ENCODE peak calls at places on chromosomes 6 and 20, in five cellular contexts. H is esophagus squamous epithelium, D is ovary, V is transverse colon, U is right lobe of liver. N is an unnamed sample.

GRCh38 chr6:168864541-168865495 is 388.8 kb downstream of the THBS2 start:
- DNase-seq in H (no peak), D (no peak), V (no peak), U (no peak), N (no peak)

GRCh38 chr6:136613477-136613876 is 63.3 kb upstream of the MAP7 start:
- DNase-seq in H (no peak), D (no peak), V (no peak), U (no peak), N (no peak)

GRCh38 chr20:54184920-54185626 is 11.3 kb upstream of the CYP24A1 start:
- DNase-seq in H (no peak), D (no peak), V (no peak), U (no peak), N (no peak)

GRCh38 chr6:41965429-41966213 is 24.0 kb upstream of the CCND3 start:
- DNase-seq in H (no peak), D (no peak), V (no peak), U (no peak), N (no peak)

GRCh38 chr6:119077643-119078448 is 618 bp downstream of the FAM184A start:
- DNase-seq in H (no peak), D (peak; percentile 55), V (peak; percentile 38), U (peak; percentile 50), N (peak; percentile 27)

GRCh38 chr20:56689318-56689717 is 60.2 kb downstream of the TFAP2C start:
- DNase-seq in H (no peak), D (no peak), V (no peak), U (no peak), N (no peak)

GRCh38 chr6:144052488-144052887 is 42.9 kb downstream of the SF3B5 start:
- DNase-seq in H (no peak), D (no peak), V (no peak), U (no peak), N (no peak)

GRCh38 chr6:153167026-153167891 is 36.2 kb upstream of the RGS17 start:
- DNase-seq in H (no peak), D (no peak), V (no peak), U (no peak), N (no peak)

GRCh38 chr6:44078795-44079671 is 48.2 kb downstream of the MRPL14 start:
- DNase-seq in H (no peak), D (peak; percentile 71), V (peak; percentile 82), U (peak; percentile 65), N (peak; percentile 77)

GRCh38 chr6:7004581-7005297 is 103.0 kb upstream of the RREB1 start:
- DNase-seq in H (no peak), D (no peak), V (no peak), U (no peak), N (no peak)

GRCh38 chr20:10823585-10823984 is 149.8 kb upstream of the JAG1 start:
- DNase-seq in H (no peak), D (no peak), V (no peak), U (no peak), N (no peak)

GRCh38 chr20:23451956-23452487 is 654 bp downstream of the CST11 start:
- DNase-seq in H (no peak), D (no peak), V (no peak), U (no peak), N (no peak)

GRCh38 chr6:136721467-136721866 is 70.8 kb downstream of the MAP3K5 start:
- DNase-seq in H (no peak), D (no peak), V (no peak), U (no peak), N (no peak)

GRCh38 chr6:138403324-138403800 is 661 bp upstream of the HEBP2 start:
- DNase-seq in H (no peak), D (peak; percentile 62), V (peak; percentile 56), U (peak; percentile 72), N (peak; percentile 55)

GRCh38 chr6:27601668-27602254 is 128.9 kb upstream of the ZNF184 start:
- DNase-seq in H (no peak), D (no peak), V (no peak), U (no peak), N (no peak)

GRCh38 chr6:143328885-143329284 is 121.6 kb downstream of the ADAT2 start:
- DNase-seq in H (no peak), D (no peak), V (no peak), U (no peak), N (no peak)

GRCh38 chr6:112149719-112150263 is 62.4 kb downstream of the FAM229B start:
- DNase-seq in H (no peak), D (no peak), V (no peak), U (no peak), N (no peak)

GRCh38 chr20:41509801-41510200 is 108.4 kb downstream of the CHD6 start:
- DNase-seq in H (no peak), D (no peak), V (peak; percentile 46), U (peak; percentile 61), N (no peak)

GRCh38 chr6:142605922-142606321 is 304.1 kb downstream of the ADGRG6 start:
- DNase-seq in H (no peak), D (no peak), V (no peak), U (no peak), N (no peak)

GRCh38 chr6:28643017-28643740 is 117.5 kb downstream of the GPX5 start:
- DNase-seq in H (no peak), D (no peak), V (no peak), U (no peak), N (peak; percentile 75)

GRCh38 chr6:40722081-40722480 is 134.9 kb upstream of the LRFN2 start:
- DNase-seq in H (no peak), D (no peak), V (no peak), U (no peak), N (no peak)

GRCh38 chr6:163438298-163438939 is 23.9 kb downstream of the QKI start:
- DNase-seq in H (no peak), D (no peak), V (no peak), U (no peak), N (no peak)

GRCh38 chr6:75308250-75308988 is 23.8 kb upstream of the TMEM30A start:
- DNase-seq in H (no peak), D (no peak), V (no peak), U (no peak), N (no peak)

GRCh38 chr20:63701051-63701328 is 4.5 kb downstream of the TNFRSF6B start:
- DNase-seq in H (no peak), D (no peak), V (no peak), U (no peak), N (no peak)

GRCh38 chr6:101597711-101598110 is 204.2 kb downstream of the GRIK2 start:
- DNase-seq in H (no peak), D (no peak), V (no peak), U (no peak), N (no peak)

GRCh38 chr6:38776515-38776914 is 61.4 kb downstream of the DNAH8 start:
- DNase-seq in H (no peak), D (no peak), V (no peak), U (no peak), N (no peak)

GRCh38 chr20:35432430-35432735 is 5.6 kb downstream of the GDF5 start:
- DNase-seq in H (no peak), D (no peak), V (no peak), U (no peak), N (no peak)

GRCh38 chr20:35436175-35436568 is 1.9 kb downstream of the GDF5 start:
- DNase-seq in H (no peak), D (no peak), V (no peak), U (no peak), N (no peak)

GRCh38 chr20:35434085-35435005 is 3.7 kb downstream of the GDF5 start:
- DNase-seq in H (no peak), D (peak; percentile 75), V (no peak), U (no peak), N (no peak)

GRCh38 chr20:35431621-35432429 is 6.2 kb downstream of the GDF5 start:
- DNase-seq in H (no peak), D (no peak), V (no peak), U (no peak), N (no peak)

GRCh38 chr20:35433337-35433736 is 4.7 kb downstream of the GDF5 start:
- DNase-seq in H (no peak), D (no peak), V (no peak), U (no peak), N (no peak)
- TF ChIP-seq CTCF in H (no peak), D (no peak), V (no peak), U (no peak), N (no peak)

DNA sequence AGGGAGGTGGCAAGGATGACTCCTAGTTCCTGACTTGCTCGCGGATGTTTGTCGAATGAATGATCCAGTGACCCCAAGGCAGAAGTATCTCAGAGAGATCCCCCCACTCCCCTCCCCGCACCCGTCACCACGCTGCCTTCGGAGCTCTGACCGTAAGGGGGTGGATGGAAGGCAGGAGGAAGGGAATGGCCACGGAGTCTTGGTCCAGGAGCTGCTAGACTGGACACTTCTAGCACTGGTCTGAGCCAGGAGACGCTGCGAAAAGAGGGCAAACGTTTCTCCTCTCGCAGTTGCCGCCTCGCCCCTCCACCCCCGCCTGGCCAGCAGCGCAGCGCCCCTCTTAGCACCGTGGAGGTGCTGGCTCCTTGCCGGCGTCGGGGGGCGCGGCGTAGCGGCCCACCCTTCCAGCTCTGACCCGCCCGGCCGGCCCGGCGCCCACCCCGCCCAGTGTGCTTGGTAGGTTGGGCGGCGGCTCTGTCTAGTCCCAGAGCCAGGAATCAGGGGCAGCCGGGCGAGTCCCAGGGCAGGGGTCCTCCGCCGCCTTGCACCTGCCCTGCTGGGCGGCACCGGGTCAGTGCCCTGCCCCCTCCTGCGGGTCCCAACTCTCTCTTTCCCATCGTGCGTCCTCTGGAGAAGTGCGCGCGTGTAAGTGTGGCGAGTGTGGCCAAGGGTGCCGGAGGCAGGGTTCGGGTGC is 2.4 kb upstream of the DBNDD2 start:
- DNase-seq in H (no peak), D (peak; percentile 53), V (peak; percentile 66), U (peak; percentile 31), N (no peak)
- TF ChIP-seq CTCF in H (no peak), D (no peak), V (no peak), U (no peak), N (no peak)

GRCh38 chr6:33822575-33823395 is 19.0 kb upstream of the MLN start:
- DNase-seq in H (no peak), D (no peak), V (no peak), U (no peak), N (peak; percentile 82)
- TF ChIP-seq CTCF in H (no peak), D (no peak), V (no peak), U (no peak), N (peak; percentile 67)

DNA sequence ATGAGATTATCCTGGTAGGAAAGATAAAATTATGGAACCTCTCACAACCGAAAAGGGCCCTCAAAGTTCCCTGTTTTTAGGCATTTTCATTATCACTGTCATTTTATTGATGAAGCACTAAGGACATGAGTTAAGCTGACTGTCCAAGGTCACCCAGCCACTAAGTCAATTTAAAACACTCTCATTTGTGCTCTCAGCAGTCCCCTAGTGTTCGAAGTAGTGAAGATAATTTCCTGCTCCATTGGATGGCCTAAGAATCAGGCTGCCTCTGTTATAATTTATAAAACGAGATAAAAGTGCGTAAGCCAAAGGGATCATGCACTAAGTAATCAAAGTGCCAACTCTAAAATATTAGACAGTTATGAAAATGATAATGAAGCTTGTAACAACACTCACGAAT is 169.1 kb downstream of the KIF16B start:
- DNase-seq in H (no peak), D (no peak), V (no peak), U (no peak), N (no peak)
- TF ChIP-seq CTCF in H (no peak), D (no peak), V (no peak), U (no peak), N (peak; percentile 18)

N was measured in BE2C.